ENCODE peak calls at places on chromosomes 1 and 21, in four cellular contexts. One of them, this sample, is unnamed.

GRCh38 chr1:48775817-48776399 is 783 bp downstream of the BEND5 start:
- DNase-seq in activated T-cell treated with anti-CD3 and anti-CD28 coated beads for 24 hours: no peak
- DNase-seq in ovary: no peak
- DNase-seq in endothelial cell: no peak
- DNase-seq in this sample: no peak

GRCh38 chr1:153363641-153364040 is 6.0 kb downstream of the S100A9 start:
- DNase-seq in ovary: no peak
- DNase-seq in activated T-cell treated with anti-CD3 and anti-CD28 coated beads for 24 hours: no peak
- DNase-seq in endothelial cell: no peak
- DNase-seq in this sample: no peak

GRCh38 chr1:229437443-229437842 is 3.5 kb upstream of the ACTA1 start:
- DNase-seq in ovary: no peak
- DNase-seq in endothelial cell: no peak
- DNase-seq in activated T-cell treated with anti-CD3 and anti-CD28 coated beads for 24 hours: no peak
- DNase-seq in this sample: no peak

GRCh38 chr1:66239834-66240233 is 294.1 kb upstream of the SGIP1 start:
- DNase-seq in ovary: no peak
- DNase-seq in endothelial cell: no peak
- DNase-seq in activated T-cell treated with anti-CD3 and anti-CD28 coated beads for 24 hours: no peak
- DNase-seq in this sample: no peak

GRCh38 chr1:154006136-154006535 is 15.6 kb downstream of the RPS27 start:
- DNase-seq in endothelial cell: no peak
- DNase-seq in activated T-cell treated with anti-CD3 and anti-CD28 coated beads for 24 hours: no peak
- DNase-seq in ovary: no peak
- DNase-seq in this sample: peak; percentile 77

GRCh38 chr1:98104285-98104684 is 183.5 kb upstream of the DPYD start:
- DNase-seq in activated T-cell treated with anti-CD3 and anti-CD28 coated beads for 24 hours: no peak
- DNase-seq in ovary: no peak
- DNase-seq in endothelial cell: no peak
- DNase-seq in this sample: peak; percentile 71

GRCh38 chr1:230212405-230212936 is 145.4 kb downstream of the GALNT2 start:
- DNase-seq in endothelial cell: no peak
- DNase-seq in activated T-cell treated with anti-CD3 and anti-CD28 coated beads for 24 hours: no peak
- DNase-seq in ovary: no peak
- DNase-seq in this sample: no peak

GRCh38 chr1:206907304-206907991 is 10.2 kb downstream of the IL24 start:
- DNase-seq in ovary: no peak
- DNase-seq in activated T-cell treated with anti-CD3 and anti-CD28 coated beads for 24 hours: no peak
- DNase-seq in endothelial cell: peak; percentile 64
- DNase-seq in this sample: no peak

GRCh38 chr21:46054447-46054846 is 43.5 kb upstream of the COL6A2 start:
- DNase-seq in ovary: peak; percentile 75
- DNase-seq in activated T-cell treated with anti-CD3 and anti-CD28 coated beads for 24 hours: no peak
- DNase-seq in endothelial cell: no peak
- DNase-seq in this sample: peak; percentile 77

GRCh38 chr1:91557826-91558225 is 57.2 kb downstream of the CDC7 start:
- DNase-seq in ovary: no peak
- DNase-seq in endothelial cell: no peak
- DNase-seq in activated T-cell treated with anti-CD3 and anti-CD28 coated beads for 24 hours: no peak
- DNase-seq in this sample: no peak

GRCh38 chr1:107966550-107966949 is 1.6 kb upstream of the VAV3 start:
- DNase-seq in endothelial cell: no peak
- DNase-seq in activated T-cell treated with anti-CD3 and anti-CD28 coated beads for 24 hours: no peak
- DNase-seq in ovary: no peak
- DNase-seq in this sample: no peak

This sample was measured in foreskin fibroblast.